ENCODE peak calls at places on chromosome 18, in five cellular contexts. S, B, U, A and G are unnamed samples.
A peak's percentile ranks its signal among the peaks of the same experiment; 100 is the strongest.

GRCh38 chr18:49917742-49918141 is 104.4 kb upstream of the ACAA2 start:
- DNase-seq in S (no peak), B (no peak), U (no peak), A (no peak), G (no peak)

GRCh38 chr18:24600076-24600654 is 139.7 kb downstream of the HRH4 start:
- DNase-seq in S (no peak), B (peak; percentile 34), U (peak; percentile 28), A (peak; percentile 3), G (no peak)

GRCh38 chr18:2338601-2339000 is 232.7 kb downstream of the METTL4 start:
- DNase-seq in S (no peak), B (no peak), U (no peak), A (no peak), G (no peak)

GRCh38 chr18:24659837-24660720 is 199.6 kb downstream of the HRH4 start:
- DNase-seq in S (no peak), B (no peak), U (peak; percentile 28), A (no peak), G (no peak)

GRCh38 chr18:23847321-23847986 is 158.2 kb downstream of the LAMA3 start:
- DNase-seq in S (no peak), B (no peak), U (no peak), A (no peak), G (no peak)

GRCh38 chr18:59696311-59697235 is 650 bp downstream of the CCBE1 start:
- DNase-seq in S (peak; percentile 70), B (no peak), U (no peak), A (no peak), G (no peak)

GRCh38 chr18:2213905-2214304 is 357.4 kb downstream of the METTL4 start:
- DNase-seq in S (no peak), B (no peak), U (no peak), A (no peak), G (no peak)

GRCh38 chr18:60987963-60988362 is 345.3 kb upstream of the CDH20 start:
- DNase-seq in S (no peak), B (no peak), U (no peak), A (no peak), G (no peak)

GRCh38 chr18:26157326-26157725 is 23.7 kb downstream of the PSMA8 start:
- DNase-seq in S (no peak), B (no peak), U (no peak), A (no peak), G (no peak)

GRCh38 chr18:56804395-56804794 is 153.2 kb downstream of the WDR7 start:
- DNase-seq in S (no peak), B (no peak), U (no peak), A (no peak), G (no peak)

GRCh38 chr18:21912339-21913239 is 172.0 kb downstream of the MIB1 start:
- DNase-seq in S (no peak), B (no peak), U (no peak), A (no peak), G (no peak)

GRCh38 chr18:4394700-4395099 is 60.4 kb downstream of the DLGAP1 start:
- DNase-seq in S (no peak), B (no peak), U (no peak), A (no peak), G (no peak)

GRCh38 chr18:66749030-66749429 is 145.1 kb upstream of the CDH19 start:
- DNase-seq in S (no peak), B (no peak), U (no peak), A (no peak), G (no peak)

GRCh38 chr18:7084080-7084765 is 33.4 kb downstream of the LAMA1 start:
- DNase-seq in S (no peak), B (no peak), U (no peak), A (no peak), G (no peak)

GRCh38 chr18:45854036-45854586 is 28.6 kb downstream of the SIGLEC15 start:
- DNase-seq in S (no peak), B (no peak), U (no peak), A (no peak), G (no peak)

GRCh38 chr18:36912887-36913286 is 84.0 kb downstream of the KIAA1328 start:
- DNase-seq in S (no peak), B (no peak), U (no peak), A (no peak), G (no peak)

GRCh38 chr18:22846088-22846683 is 86.9 kb upstream of the RBBP8 start:
- DNase-seq in S (no peak), B (peak; percentile 14), U (no peak), A (peak; percentile 26), G (no peak)

GRCh38 chr18:45066868-45067267 is 386.2 kb downstream of the SETBP1 start:
- DNase-seq in S (no peak), B (no peak), U (no peak), A (no peak), G (no peak)

GRCh38 chr18:902179-902718 is 2.4 kb upstream of the ADCYAP1 start:
- DNase-seq in S (no peak), B (no peak), U (no peak), A (no peak), G (no peak)

GRCh38 chr18:73563345-73563744 is 584.3 kb downstream of the FBXO15 start:
- DNase-seq in S (no peak), B (no peak), U (no peak), A (no peak), G (no peak)

GRCh38 chr18:58805482-58806187 is 59.0 kb upstream of the ZNF532 start:
- DNase-seq in S (no peak), B (no peak), U (no peak), A (no peak), G (no peak)

GRCh38 chr18:57802166-57802868 is 798 bp downstream of the ATP8B1 start:
- DNase-seq in S (peak; percentile 73), B (no peak), U (peak; percentile 31), A (no peak), G (no peak)

GRCh38 chr18:12884521-12885323 is 685 bp upstream of the PTPN2 start:
- DNase-seq in S (no peak), B (no peak), U (no peak), A (no peak), G (no peak)

GRCh38 chr18:75783816-75784215 is 356.3 kb upstream of the SMIM21 start:
- DNase-seq in S (no peak), B (no peak), U (no peak), A (no peak), G (no peak)

GRCh38 chr18:39743463-39743862 is 2177.9 kb upstream of the CELF4 start:
- DNase-seq in S (no peak), B (no peak), U (no peak), A (no peak), G (no peak)

GRCh38 chr18:4831791-4832375 is 365.2 kb downstream of the AKAIN1 start:
- DNase-seq in S (no peak), B (no peak), U (no peak), A (no peak), G (no peak)

GRCh38 chr18:63237486-63237885 is 82.1 kb downstream of the BCL2 start:
- DNase-seq in S (no peak), B (no peak), U (no peak), A (no peak), G (no peak)

GRCh38 chr18:51382081-51382480 is 184.6 kb upstream of the MEX3C start:
- DNase-seq in S (no peak), B (no peak), U (no peak), A (no peak), G (no peak)

DNA sequence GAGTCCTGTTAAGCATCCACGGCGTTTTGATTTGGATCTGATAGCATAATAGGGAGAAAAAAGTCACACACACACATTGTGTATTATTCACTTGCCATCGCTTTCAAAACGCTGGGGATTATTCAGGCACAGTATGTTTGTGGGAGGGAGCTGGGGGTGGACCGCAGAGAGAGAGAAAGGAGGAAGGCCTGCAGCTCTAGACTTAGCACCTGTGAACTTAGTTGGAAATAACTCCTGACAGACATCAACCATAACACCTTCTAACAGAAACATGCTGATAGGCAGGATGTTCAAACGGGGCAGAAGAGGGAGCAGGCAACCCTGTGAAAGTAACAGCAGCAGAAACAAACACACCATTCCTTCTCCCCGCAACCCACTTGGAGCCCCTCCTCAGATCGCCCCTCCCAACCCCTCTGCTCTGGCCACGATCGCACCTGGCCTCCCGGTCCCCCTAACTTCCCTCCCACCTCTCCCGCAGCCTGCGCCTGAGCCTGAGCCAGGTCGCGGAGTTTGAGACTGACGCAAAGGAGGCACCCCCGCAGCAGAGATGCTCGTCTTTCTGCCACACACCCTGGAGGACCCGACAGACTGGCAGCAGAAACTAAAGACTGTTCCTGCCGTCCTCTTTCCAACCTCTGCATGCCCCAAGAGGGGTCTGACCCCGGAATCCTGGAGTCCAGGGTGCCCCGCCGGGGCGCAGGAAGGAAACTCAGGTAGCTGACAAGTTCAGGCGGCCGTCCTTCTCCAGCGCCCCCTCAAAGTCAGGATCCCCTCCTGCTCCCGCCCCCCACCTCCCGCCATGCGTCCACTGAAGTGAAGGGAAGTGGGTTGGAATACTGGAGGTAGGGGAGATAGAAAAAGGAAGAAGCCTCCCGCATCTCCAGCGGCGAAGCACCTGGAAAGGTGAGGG is 738 bp downstream of the CHST9 start:
- DNase-seq in S (peak; percentile 75), B (no peak), U (peak; percentile 12), A (no peak), G (peak; percentile 53)
- H3K4me3 ChIP-seq in S (peak overlapping the region; percentile 60), B (no peak overlapping the region), U (peak overlapping the region; percentile 41), A (peak overlapping the region; percentile 33), G (peak overlapping the region; percentile 42)

GRCh38 chr18:55111271-55111670 is 152.0 kb upstream of the CCDC68 start:
- DNase-seq in S (no peak), B (no peak), U (no peak), A (no peak), G (no peak)

GRCh38 chr18:55113800-55114199 is 154.5 kb upstream of the CCDC68 start:
- DNase-seq in S (no peak), B (no peak), U (no peak), A (no peak), G (no peak)

GRCh38 chr18:55106906-55107305 is 147.6 kb upstream of the CCDC68 start:
- DNase-seq in S (no peak), B (no peak), U (no peak), A (no peak), G (no peak)

GRCh38 chr18:55109818-55110414 is 150.7 kb upstream of the CCDC68 start:
- DNase-seq in S (no peak), B (no peak), U (no peak), A (no peak), G (no peak)

GRCh38 chr18:55110436-55110835 is 151.2 kb upstream of the CCDC68 start:
- DNase-seq in S (no peak), B (no peak), U (no peak), A (no peak), G (no peak)
- TF ChIP-seq POLR2A in S (no peak), B (no peak), U (no peak), A (no peak), G (no peak)

GRCh38 chr18:78561757-78562445 is 417.7 kb upstream of the SALL3 start:
- DNase-seq in S (no peak), B (no peak), U (no peak), A (no peak), G (no peak)
- H3K9me3 ChIP-seq in S (peaks cover 8% of the 10 kb centered on the region), B (no peaks in the 10 kb centered on the region), U (no peaks in the 10 kb centered on the region), A (no peaks in the 10 kb centered on the region), G (no peaks in the 10 kb centered on the region)

GRCh38 chr18:10304853-10305252 is 149.6 kb upstream of the APCDD1 start:
- DNase-seq in S (no peak), B (no peak), U (peak; percentile 17), A (no peak), G (no peak)

GRCh38 chr18:10303171-10303570 is 151.3 kb upstream of the APCDD1 start:
- DNase-seq in S (no peak), B (no peak), U (no peak), A (no peak), G (no peak)

GRCh38 chr18:10300739-10301138 is 153.7 kb upstream of the APCDD1 start:
- DNase-seq in S (no peak), B (no peak), U (no peak), A (no peak), G (no peak)

GRCh38 chr18:10299686-10300085 is 154.7 kb upstream of the APCDD1 start:
- DNase-seq in S (no peak), B (no peak), U (no peak), A (no peak), G (no peak)

GRCh38 chr18:10301831-10302483 is 152.5 kb upstream of the APCDD1 start:
- DNase-seq in S (no peak), B (no peak), U (no peak), A (no peak), G (no peak)
- H3K4me3 ChIP-seq in S (no peak overlapping the region), B (no peak overlapping the region), U (no peak overlapping the region), A (no peak overlapping the region), G (no peak overlapping the region)